ENCODE peak calls at places on chromosomes 16 and 17, in four cellular contexts. G, H, M and F are unnamed samples.

GRCh38 chr17:41678907-41679739 is 9.6 kb upstream of the EIF1 start:
- DNase-seq in G (peak), M (peak), H (no peak), F (peak)

GRCh38 chr17:29357821-29358232 is 32.3 kb upstream of the TAOK1 start:
- DNase-seq in H (no peak), M (no peak), G (peak), F (no peak)

GRCh38 chr17:69607162-69607834 is 192.8 kb downstream of the MAP2K6 start:
- DNase-seq in H (peak), M (peak), G (peak), F (peak)

GRCh38 chr17:45780921-45781320 is 3.2 kb upstream of the CRHR1 start:
- DNase-seq in H (no peak), M (no peak), G (no peak), F (no peak)

GRCh38 chr17:3803308-3803640 is 2.3 kb upstream of the ITGAE start:
- DNase-seq in H (no peak), M (no peak), G (no peak), F (no peak)

GRCh38 chr16:28863929-28864886 is 565 bp downstream of the SH2B1 start:
- DNase-seq in G (peak), M (no peak), H (no peak), F (peak)

GRCh38 chr17:32492281-32492623 is 5.5 kb downstream of the CDK5R1 start:
- DNase-seq in H (no peak), G (no peak), M (no peak), F (no peak)

GRCh38 chr17:7466644-7467341 is 12.6 kb downstream of the ZBTB4 start:
- DNase-seq in M (peak), H (no peak), G (peak), F (no peak)

GRCh38 chr17:61849674-61850073 is 13.7 kb downstream of the BRIP1 start:
- DNase-seq in H (no peak), M (no peak), G (peak), F (no peak)

GRCh38 chr17:46822388-46822921 is 4.0 kb upstream of the WNT3 start:
- DNase-seq in G (no peak), M (peak), H (no peak), F (peak)

GRCh38 chr16:25014500-25015147 is 545 bp downstream of the ARHGAP17 start:
- DNase-seq in G (peak), H (no peak), M (peak), F (peak)

GRCh38 chr17:77449908-77450741 is 309.4 kb downstream of the SEC14L1 start:
- DNase-seq in H (no peak), M (peak), G (peak), F (peak)

GRCh38 chr17:57433396-57433944 is 177.1 kb downstream of the MSI2 start:
- DNase-seq in M (no peak), H (no peak), G (no peak), F (no peak)

GRCh38 chr17:43033947-43034622 is 9.1 kb downstream of the RND2 start:
- DNase-seq in M (no peak), G (no peak), H (no peak), F (no peak)

GRCh38 chr17:29549169-29549935 is 17.5 kb downstream of the ABHD15 start:
- DNase-seq in M (no peak), H (no peak), G (peak), F (no peak)

GRCh38 chr17:37527249-37527851 is 37.7 kb downstream of the DUSP14 start:
- DNase-seq in H (no peak), G (peak), M (peak), F (peak)

GRCh38 chr17:70307430-70307829 is 138.1 kb downstream of the KCNJ2 start:
- DNase-seq in H (no peak), G (peak), M (no peak), F (no peak)

GRCh38 chr17:1629647-1630310 is 1.1 kb upstream of the SLC43A2 start:
- DNase-seq in H (no peak), G (peak), M (peak), F (peak)

GRCh38 chr16:73433493-73434307 is 385.8 kb upstream of the ZFHX3 start:
- DNase-seq in G (no peak), H (no peak), M (no peak), F (no peak)

GRCh38 chr17:13862341-13862740 is 207.0 kb upstream of the COX10 start:
- DNase-seq in G (no peak), M (no peak), H (no peak), F (no peak)

GRCh38 chr17:62919388-62919787 is 46.6 kb upstream of the TANC2 start:
- DNase-seq in M (peak), H (no peak), G (peak), F (no peak)

GRCh38 chr16:82034981-82035612 is at the start of gene HSD17B2:
- DNase-seq in M (peak), H (no peak), G (peak), F (peak)
- TF ChIP-seq CTCF in M (no peak), H (no peak), G (no peak), F (no peak)

GRCh38 chr17:17741346-17742023 is 60.2 kb downstream of the RAI1 start:
- DNase-seq in M (no peak), G (no peak), H (no peak), F (no peak)
- TF ChIP-seq CTCF in M (no peak), G (peak), H (peak), F (no peak)

DNA sequence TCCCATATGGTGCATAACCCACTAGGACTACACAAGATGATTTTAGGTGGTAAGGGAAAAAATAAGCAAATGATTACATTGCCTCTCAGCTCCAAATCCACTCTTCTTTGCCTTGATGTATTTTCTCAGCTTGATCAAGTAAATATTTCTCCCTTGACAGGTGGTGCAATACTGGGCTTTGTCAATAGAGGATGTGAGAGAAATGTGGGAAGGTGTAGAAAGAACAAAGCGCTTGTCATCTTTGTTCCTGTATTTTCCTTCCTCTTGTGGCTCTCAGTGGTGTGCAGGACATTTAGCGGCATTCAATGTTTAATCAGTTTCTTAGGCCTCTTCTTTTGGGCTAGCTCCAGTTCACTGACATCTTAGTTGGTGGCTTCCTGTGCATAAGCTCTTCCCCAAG is 1165.8 kb upstream of the GOT2 start:
- DNase-seq in H (no peak), G (no peak), M (no peak), F (no peak)
- TF ChIP-seq CTCF in H (no peak), G (no peak), M (no peak), F (no peak)

GRCh38 chr16:6335072-6335471 is 997.6 kb upstream of the RBFOX1 start:
- DNase-seq in M (peak), G (no peak), H (no peak), F (peak)
- TF ChIP-seq CTCF in M (peak), G (no peak), H (no peak), F (peak)

GRCh38 chr16:86073103-86073625 is 174.2 kb downstream of the IRF8 start:
- DNase-seq in M (no peak), G (no peak), H (no peak), F (no peak)
- TF ChIP-seq CTCF in M (no peak), G (no peak), H (no peak), F (no peak)

GRCh38 chr17:31092475-31093064 is 2.2 kb upstream of the NF1 start:
- DNase-seq in G (peak), M (no peak), H (no peak), F (no peak)
- TF ChIP-seq CTCF in G (no peak), M (no peak), H (no peak), F (no peak)

GRCh38 chr17:81438024-81438664 is 42.9 kb downstream of the BAHCC1 start:
- DNase-seq in H (no peak), G (no peak), M (no peak), F (no peak)

GRCh38 chr17:81434681-81435417 is 39.6 kb downstream of the BAHCC1 start:
- DNase-seq in M (no peak), G (no peak), H (no peak), F (no peak)

GRCh38 chr17:81437221-81437651 is 42.0 kb downstream of the BAHCC1 start:
- DNase-seq in G (no peak), M (no peak), H (no peak), F (no peak)

GRCh38 chr17:81435636-81436293 is 40.5 kb downstream of the BAHCC1 start:
- DNase-seq in M (no peak), G (no peak), H (no peak), F (no peak)

GRCh38 chr17:81436294-81436849 is 41.1 kb downstream of the BAHCC1 start:
- DNase-seq in G (no peak), M (no peak), H (no peak), F (no peak)
- TF ChIP-seq CTCF in G (no peak), M (no peak), H (peak), F (no peak)

GRCh38 chr16:89613954-89614459 is 565 bp downstream of the DPEP1 start:
- DNase-seq in H (no peak), G (no peak), M (no peak), F (no peak)

GRCh38 chr16:89615176-89615575 is 1.7 kb downstream of the DPEP1 start:
- DNase-seq in M (no peak), G (no peak), H (no peak), F (no peak)

GRCh38 chr16:89616576-89617437 is 3.4 kb downstream of the DPEP1 start:
- DNase-seq in M (no peak), G (no peak), H (no peak), F (no peak)

GRCh38 chr16:89613101-89613953 is at the start of gene DPEP1:
- DNase-seq in G (no peak), H (no peak), M (no peak), F (no peak)

DNA sequence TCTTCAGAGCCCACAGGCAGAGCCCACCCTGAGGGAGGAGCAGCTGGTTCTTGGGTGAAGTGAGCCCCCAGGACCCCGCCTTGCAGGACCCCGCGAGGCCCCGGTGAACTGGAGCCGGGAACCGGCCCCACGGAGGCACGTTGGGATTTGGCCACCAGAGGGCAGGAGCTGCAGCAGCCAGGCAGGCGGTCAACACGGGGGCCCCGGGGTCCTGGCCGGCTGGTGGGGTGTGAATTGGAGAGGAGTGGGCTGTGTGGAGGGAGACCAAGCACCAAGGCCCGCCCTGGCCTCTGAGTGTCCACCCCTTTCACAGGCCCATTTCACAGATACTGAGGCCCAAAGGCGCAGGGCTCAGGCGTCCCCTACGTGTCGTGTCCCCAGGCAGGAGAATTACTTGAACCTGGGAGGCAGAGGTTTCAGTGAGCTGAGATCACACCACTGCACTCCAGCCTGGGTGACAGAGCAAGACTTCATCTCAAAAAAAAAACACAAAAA is 2.2 kb downstream of the DPEP1 start:
- DNase-seq in H (no peak), M (no peak), G (no peak), F (peak)
- TF ChIP-seq CTCF in H (peak), M (peak), G (peak), F (peak)

GRCh38 chr16:66274335-66275110 is 92.0 kb upstream of the CDH5 start:
- DNase-seq in M (peak), G (peak), H (no peak), F (no peak)

GRCh38 chr16:66273036-66273435 is 93.5 kb upstream of the CDH5 start:
- DNase-seq in H (no peak), M (no peak), G (no peak), F (no peak)

GRCh38 chr16:66275795-66276428 is 90.6 kb upstream of the CDH5 start:
- DNase-seq in M (peak), G (peak), H (no peak), F (peak)

GRCh38 chr16:66272461-66272860 is 94.0 kb upstream of the CDH5 start:
- DNase-seq in M (no peak), H (no peak), G (no peak), F (no peak)

GRCh38 chr16:66273644-66274334 is 92.7 kb upstream of the CDH5 start:
- DNase-seq in H (no peak), G (peak), M (peak), F (peak)
- TF ChIP-seq CTCF in H (peak), G (peak), M (peak), F (peak)

DNA sequence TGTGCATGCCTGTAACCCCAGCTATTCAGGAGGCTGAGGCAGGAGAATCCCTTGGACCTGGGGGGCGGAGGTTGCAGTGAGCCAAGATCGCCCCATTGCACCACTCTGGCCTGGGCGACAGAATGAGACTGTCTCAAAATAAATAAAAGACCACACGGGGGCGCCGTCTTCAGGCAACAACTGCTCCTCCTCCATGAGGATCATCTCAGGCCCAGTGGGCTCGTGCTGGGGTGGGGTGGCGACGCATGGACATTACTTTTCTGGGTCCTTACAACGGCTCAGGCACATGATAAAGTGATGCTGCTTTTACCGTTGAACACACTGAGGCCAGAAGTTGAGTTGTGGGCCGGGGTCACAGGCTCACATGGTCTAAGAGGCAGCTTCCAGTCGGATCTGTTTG is 56.2 kb downstream of the PRMT7 start:
- DNase-seq in M (peak), H (no peak), G (peak), F (peak)
- TF ChIP-seq CTCF in M (peak), H (peak), G (peak), F (peak)